ENCODE peak calls at places on chromosome 17, in six cellular contexts. L, X, C, W, D and G are unnamed samples. For H3K4me1, the result is how much of the 10 kb centered on the place peaks cover.

GRCh38 chr17:16352303-16352837 is 899 bp downstream of the CENPV start:
- DNase-seq in L (no peak), X (no peak), C (no peak), W (no peak), D (peak), G (no peak)

GRCh38 chr17:49968380-49969133 is 433 bp upstream of the DLX4 start:
- DNase-seq in L (no peak), X (peak), C (no peak), W (peak), D (peak), G (no peak)

GRCh38 chr17:10879110-10879509 is 41.2 kb upstream of the PIRT start:
- DNase-seq in L (no peak), X (no peak), C (no peak), W (no peak), D (peak), G (no peak)

GRCh38 chr17:11601661-11602060 is 3.4 kb downstream of the DNAH9 start:
- DNase-seq in L (no peak), X (no peak), C (no peak), W (no peak), D (no peak), G (no peak)

GRCh38 chr17:56185905-56186783 is 32.9 kb downstream of the ANKFN1 start:
- DNase-seq in L (no peak), X (no peak), C (no peak), W (no peak), D (no peak), G (no peak)

GRCh38 chr17:35934760-35935159 is 4.2 kb upstream of the RDM1 start:
- DNase-seq in L (no peak), X (no peak), C (no peak), W (no peak), D (no peak), G (no peak)

GRCh38 chr17:80791758-80792284 is 199.8 kb upstream of the CHMP6 start:
- DNase-seq in L (peak), X (peak), C (peak), W (peak), D (peak), G (no peak)

GRCh38 chr17:79053251-79053925 is 21.2 kb upstream of the ENGASE start:
- DNase-seq in L (no peak), X (no peak), C (no peak), W (no peak), D (no peak), G (no peak)

GRCh38 chr17:45146616-45147101 is 1.6 kb upstream of the HEXIM1 start:
- DNase-seq in L (no peak), X (no peak), C (peak), W (peak), D (peak), G (no peak)

GRCh38 chr17:31096106-31096436 is 1.3 kb downstream of the NF1 start:
- DNase-seq in L (no peak), X (no peak), C (no peak), W (no peak), D (no peak), G (no peak)

DNA sequence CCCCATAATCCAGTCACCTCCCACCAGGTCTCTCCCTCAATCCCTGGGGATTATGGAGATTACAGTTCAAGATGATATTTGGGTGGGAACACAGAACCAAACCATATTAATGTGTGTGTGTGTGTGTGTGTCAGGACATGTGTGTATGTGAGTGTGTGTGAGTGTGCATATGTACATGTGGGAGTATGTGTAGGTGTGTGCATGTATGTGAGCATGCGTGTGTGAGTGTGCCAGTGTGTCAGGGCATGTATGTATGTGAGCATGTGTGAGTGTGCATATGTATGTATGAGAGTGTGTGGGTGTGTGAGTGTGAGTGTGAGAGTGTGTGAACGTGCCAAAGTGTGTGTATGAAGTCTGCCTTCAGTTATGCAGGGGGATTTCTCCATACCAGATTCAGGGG is 37.8 kb downstream of the RGS9 start:
- DNase-seq in L (no peak), X (no peak), C (no peak), W (no peak), D (no peak), G (no peak)
- TF ChIP-seq POLR2A in L (no peak), X (no peak), C (no peak), W (no peak), D (no peak), G (no peak)

GRCh38 chr17:73099504-73099903 is 7.0 kb upstream of the SLC39A11 start:
- DNase-seq in L (no peak), X (no peak), C (no peak), W (no peak), D (no peak), G (no peak)

GRCh38 chr17:73098919-73099318 is 6.4 kb upstream of the SLC39A11 start:
- DNase-seq in L (no peak), X (no peak), C (no peak), W (no peak), D (no peak), G (no peak)

GRCh38 chr17:73093286-73093685 is 798 bp upstream of the SLC39A11 start:
- DNase-seq in L (no peak), X (no peak), C (no peak), W (no peak), D (no peak), G (no peak)

GRCh38 chr17:73096866-73097265 is 4.4 kb upstream of the SLC39A11 start:
- DNase-seq in L (peak), X (no peak), C (no peak), W (peak), D (no peak), G (no peak)

GRCh38 chr17:73096201-73096600 is 3.7 kb upstream of the SLC39A11 start:
- DNase-seq in L (peak), X (no peak), C (no peak), W (no peak), D (no peak), G (no peak)
- H3K4me3 ChIP-seq in L (no peak), X (no peak), C (no peak), W (no peak), D (no peak), G (no peak)

GRCh38 chr17:41959030-41959335 is 7.6 kb upstream of the CNP start:
- DNase-seq in L (no peak), X (no peak), C (no peak), W (no peak), D (no peak), G (no peak)
- H3K4me1 ChIP-seq in L (under half), X (under half), C (under half), W (under half), D (under half), G (under half)

GRCh38 chr17:63830278-63830677 is 2.8 kb upstream of the FTSJ3 start:
- DNase-seq in L (no peak), X (no peak), C (no peak), W (no peak), D (no peak), G (no peak)
- TF ChIP-seq POLR2A in L (no peak), X (no peak), C (no peak), W (no peak), D (no peak), G (no peak)

GRCh38 chr17:63916566-63917185 is 2.0 kb downstream of the GH1 start:
- DNase-seq in L (no peak), X (no peak), C (no peak), W (no peak), D (no peak), G (no peak)

GRCh38 chr17:63914471-63914870 is 3.4 kb upstream of the CSHL1 start:
- DNase-seq in L (no peak), X (no peak), C (no peak), W (no peak), D (no peak), G (no peak)

GRCh38 chr17:63918305-63918704 is 334 bp downstream of the GH1 start:
- DNase-seq in L (no peak), X (no peak), C (no peak), W (no peak), D (no peak), G (no peak)

GRCh38 chr17:63919311-63919723 is 678 bp upstream of the GH1 start:
- DNase-seq in L (no peak), X (peak), C (peak), W (peak), D (peak), G (no peak)

DNA sequence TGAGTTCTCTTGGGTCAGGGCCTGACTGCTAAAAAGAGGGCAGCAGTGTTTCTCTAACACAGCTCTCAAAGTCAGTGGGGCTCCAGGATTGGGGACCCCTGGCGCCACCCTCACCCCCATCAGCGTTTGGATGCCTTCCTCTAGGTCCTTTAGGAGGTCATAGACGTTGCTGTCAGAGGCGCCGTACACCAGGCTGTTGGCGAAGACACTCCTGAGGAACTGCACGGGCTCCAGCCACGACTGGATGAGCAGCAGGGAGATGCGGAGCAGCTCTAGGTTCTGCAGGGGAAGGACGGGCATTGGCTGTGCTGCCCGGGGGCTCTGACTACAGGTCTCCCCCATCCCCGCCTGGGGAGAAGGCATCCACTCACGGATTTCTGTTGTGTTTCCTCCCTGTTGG is 993 bp downstream of the GH1 start:
- DNase-seq in L (no peak), X (no peak), C (no peak), W (no peak), D (no peak), G (no peak)
- H3K4me3 ChIP-seq in L (no peak), X (no peak), C (no peak), W (no peak), D (no peak), G (no peak)